ENCODE peak calls at places on chromosomes 2 and 18, in four cellular contexts. One of them, this sample, is unnamed.

GRCh38 chr2:96960956-96961350 is 25.4 kb downstream of the FAM178B start:
- DNase-seq in breast epithelium: no peak
- DNase-seq in IMR-90: no peak
- DNase-seq in brain microvascular endothelial cell: no peak
- DNase-seq in this sample: no peak

GRCh38 chr2:31528823-31529222 is 51.9 kb downstream of the SRD5A2 start:
- DNase-seq in breast epithelium: no peak
- DNase-seq in brain microvascular endothelial cell: no peak
- DNase-seq in IMR-90: no peak
- DNase-seq in this sample: no peak

GRCh38 chr2:3244486-3244885 is 133.1 kb downstream of the EIPR1 start:
- DNase-seq in brain microvascular endothelial cell: no peak
- DNase-seq in IMR-90: no peak
- DNase-seq in breast epithelium: no peak
- DNase-seq in this sample: no peak

GRCh38 chr2:215793747-215794595 is 219.4 kb downstream of the MREG start:
- DNase-seq in breast epithelium: no peak
- DNase-seq in brain microvascular endothelial cell: peak; percentile 97
- DNase-seq in IMR-90: peak; percentile 98
- DNase-seq in this sample: no peak

GRCh38 chr18:2348003-2348402 is 223.3 kb downstream of the METTL4 start:
- DNase-seq in IMR-90: no peak
- DNase-seq in breast epithelium: no peak
- DNase-seq in brain microvascular endothelial cell: no peak
- DNase-seq in this sample: no peak

GRCh38 chr2:134227666-134228065 is 26.2 kb upstream of the MGAT5 start:
- DNase-seq in breast epithelium: no peak
- DNase-seq in IMR-90: no peak
- DNase-seq in brain microvascular endothelial cell: no peak
- DNase-seq in this sample: no peak

GRCh38 chr2:121699421-121700328 is 37.0 kb downstream of the NIFK start:
- DNase-seq in brain microvascular endothelial cell: peak; percentile 85
- DNase-seq in breast epithelium: peak; percentile 37
- DNase-seq in IMR-90: peak; percentile 84
- DNase-seq in this sample: no peak

GRCh38 chr2:240569998-240570530 is 1.8 kb downstream of the RNPEPL1 start:
- DNase-seq in breast epithelium: no peak
- DNase-seq in brain microvascular endothelial cell: no peak
- DNase-seq in IMR-90: no peak
- DNase-seq in this sample: no peak

GRCh38 chr2:12931211-12931844 is 214.6 kb downstream of the TRIB2 start:
- DNase-seq in IMR-90: peak; percentile 63
- DNase-seq in breast epithelium: no peak
- DNase-seq in brain microvascular endothelial cell: no peak
- DNase-seq in this sample: no peak

GRCh38 chr2:201909961-201910361 is 103.6 kb downstream of the CDK15 start:
- DNase-seq in IMR-90: peak; percentile 80
- DNase-seq in brain microvascular endothelial cell: peak; percentile 57
- DNase-seq in breast epithelium: no peak
- DNase-seq in this sample: no peak

GRCh38 chr2:70983506-70984227 is 5.2 kb downstream of the ANKRD53 start:
- DNase-seq in breast epithelium: peak; percentile 7
- DNase-seq in brain microvascular endothelial cell: no peak
- DNase-seq in IMR-90: no peak
- DNase-seq in this sample: no peak

GRCh38 chr2:44135771-44136170 is 32.9 kb upstream of the PPM1B start:
- DNase-seq in breast epithelium: no peak
- DNase-seq in IMR-90: peak; percentile 75
- DNase-seq in brain microvascular endothelial cell: peak; percentile 54
- DNase-seq in this sample: no peak

GRCh38 chr2:200138386-200139184 is 167.9 kb upstream of the SPATS2L start:
- DNase-seq in breast epithelium: no peak
- DNase-seq in brain microvascular endothelial cell: peak; percentile 33
- DNase-seq in IMR-90: peak; percentile 59
- DNase-seq in this sample: no peak

GRCh38 chr2:200929334-200930249 is 33.9 kb downstream of the ORC2 start:
- DNase-seq in breast epithelium: no peak
- DNase-seq in brain microvascular endothelial cell: no peak
- DNase-seq in IMR-90: peak; percentile 54
- DNase-seq in this sample: no peak

GRCh38 chr2:240878341-240878936 is 9.8 kb downstream of the AGXT start:
- DNase-seq in breast epithelium: no peak
- DNase-seq in brain microvascular endothelial cell: no peak
- DNase-seq in IMR-90: no peak
- DNase-seq in this sample: no peak

GRCh38 chr2:126793885-126794613 is 104.6 kb upstream of the TEX51 start:
- DNase-seq in brain microvascular endothelial cell: no peak
- DNase-seq in breast epithelium: no peak
- DNase-seq in IMR-90: no peak
- DNase-seq in this sample: peak; percentile 14

GRCh38 chr2:64653174-64654062 is at the start of gene SERTAD2:
- DNase-seq in breast epithelium: peak; percentile 86
- DNase-seq in IMR-90: peak; percentile 84
- DNase-seq in brain microvascular endothelial cell: peak; percentile 72
- DNase-seq in this sample: peak; percentile 84

GRCh38 chr18:22737054-22737453 is 196.1 kb upstream of the RBBP8 start:
- DNase-seq in breast epithelium: no peak
- DNase-seq in brain microvascular endothelial cell: no peak
- DNase-seq in IMR-90: no peak
- DNase-seq in this sample: no peak

GRCh38 chr2:28142403-28142802 is 250.3 kb upstream of the FOSL2 start:
- DNase-seq in IMR-90: no peak
- DNase-seq in brain microvascular endothelial cell: no peak
- DNase-seq in breast epithelium: no peak
- DNase-seq in this sample: no peak

GRCh38 chr2:221276601-221277000 is 295.5 kb downstream of the EPHA4 start:
- DNase-seq in breast epithelium: no peak
- DNase-seq in IMR-90: no peak
- DNase-seq in brain microvascular endothelial cell: no peak
- DNase-seq in this sample: no peak

GRCh38 chr18:32911660-32912284 is 138.9 kb upstream of the KLHL14 start:
- DNase-seq in breast epithelium: no peak
- DNase-seq in IMR-90: peak; percentile 4
- DNase-seq in brain microvascular endothelial cell: no peak
- DNase-seq in this sample: no peak

GRCh38 chr2:178296394-178297090 is 102.2 kb downstream of the OSBPL6 start:
- DNase-seq in IMR-90: no peak
- DNase-seq in brain microvascular endothelial cell: no peak
- DNase-seq in breast epithelium: peak; percentile 23
- DNase-seq in this sample: no peak

GRCh38 chr2:36713300-36713699 is 16.8 kb downstream of the VIT start:
- DNase-seq in IMR-90: no peak
- DNase-seq in breast epithelium: no peak
- DNase-seq in brain microvascular endothelial cell: no peak
- DNase-seq in this sample: no peak

GRCh38 chr18:36736094-36736493 is 92.7 kb downstream of the TPGS2 start:
- DNase-seq in IMR-90: no peak
- DNase-seq in brain microvascular endothelial cell: no peak
- DNase-seq in breast epithelium: no peak
- DNase-seq in this sample: no peak

GRCh38 chr18:33928226-33928625 is 296.5 kb downstream of the NOL4 start:
- DNase-seq in IMR-90: peak; percentile 1
- DNase-seq in breast epithelium: no peak
- DNase-seq in brain microvascular endothelial cell: peak; percentile 49
- DNase-seq in this sample: no peak

GRCh38 chr2:183117226-183117625 is 7.0 kb upstream of the NUP35 start:
- DNase-seq in IMR-90: no peak
- DNase-seq in breast epithelium: no peak
- DNase-seq in brain microvascular endothelial cell: no peak
- DNase-seq in this sample: no peak

GRCh38 chr2:18976112-18976961 is 382.1 kb downstream of the OSR1 start:
- DNase-seq in IMR-90: peak; percentile 94
- DNase-seq in brain microvascular endothelial cell: peak; percentile 82
- DNase-seq in breast epithelium: no peak
- DNase-seq in this sample: no peak

GRCh38 chr2:56474412-56475158 is 290.8 kb downstream of the CCDC85A start:
- DNase-seq in IMR-90: no peak
- DNase-seq in brain microvascular endothelial cell: no peak
- DNase-seq in breast epithelium: no peak
- DNase-seq in this sample: no peak

GRCh38 chr2:96913398-96914202 is 43.7 kb upstream of the SEMA4C start:
- DNase-seq in breast epithelium: no peak
- DNase-seq in brain microvascular endothelial cell: no peak
- DNase-seq in IMR-90: no peak
- DNase-seq in this sample: no peak

GRCh38 chr18:67476585-67476984 is 39.9 kb downstream of the DSEL start:
- DNase-seq in breast epithelium: no peak
- DNase-seq in IMR-90: peak; percentile 27
- DNase-seq in brain microvascular endothelial cell: no peak
- DNase-seq in this sample: no peak

GRCh38 chr18:44590976-44591375 is 89.7 kb upstream of the SETBP1 start:
- DNase-seq in IMR-90: no peak
- DNase-seq in breast epithelium: no peak
- DNase-seq in brain microvascular endothelial cell: no peak
- DNase-seq in this sample: no peak

GRCh38 chr2:67159929-67160328 is 237.2 kb upstream of the ETAA1 start:
- DNase-seq in brain microvascular endothelial cell: no peak
- DNase-seq in breast epithelium: no peak
- DNase-seq in IMR-90: peak; percentile 81
- DNase-seq in this sample: no peak

GRCh38 chr18:23113576-23113975 is 21.7 kb upstream of the CABLES1 start:
- DNase-seq in IMR-90: no peak
- DNase-seq in breast epithelium: no peak
- DNase-seq in brain microvascular endothelial cell: no peak
- DNase-seq in this sample: no peak

GRCh38 chr2:54558188-54558975 is 102.3 kb downstream of the SPTBN1 start:
- DNase-seq in breast epithelium: peak; percentile 55
- DNase-seq in brain microvascular endothelial cell: peak; percentile 76
- DNase-seq in IMR-90: peak; percentile 64
- DNase-seq in this sample: peak; percentile 37
- TF ChIP-seq CTCF in breast epithelium: no peak
- TF ChIP-seq CTCF in brain microvascular endothelial cell: no peak
- TF ChIP-seq CTCF in IMR-90: no peak
- TF ChIP-seq CTCF in this sample: no peak

GRCh38 chr2:191215205-191215604 is 30.0 kb upstream of the MYO1B start:
- DNase-seq in IMR-90: no peak
- DNase-seq in brain microvascular endothelial cell: no peak
- DNase-seq in breast epithelium: no peak
- DNase-seq in this sample: no peak

GRCh38 chr2:191217580-191217979 is 27.6 kb upstream of the MYO1B start:
- DNase-seq in breast epithelium: no peak
- DNase-seq in IMR-90: peak; percentile 76
- DNase-seq in brain microvascular endothelial cell: peak; percentile 59
- DNase-seq in this sample: no peak

GRCh38 chr2:191220671-191221070 is 24.5 kb upstream of the MYO1B start:
- DNase-seq in IMR-90: no peak
- DNase-seq in breast epithelium: no peak
- DNase-seq in brain microvascular endothelial cell: no peak
- DNase-seq in this sample: no peak

GRCh38 chr2:191215666-191216065 is 29.5 kb upstream of the MYO1B start:
- DNase-seq in IMR-90: no peak
- DNase-seq in breast epithelium: no peak
- DNase-seq in brain microvascular endothelial cell: no peak
- DNase-seq in this sample: no peak

GRCh38 chr2:191218292-191218898 is 26.8 kb upstream of the MYO1B start:
- DNase-seq in brain microvascular endothelial cell: peak; percentile 85
- DNase-seq in IMR-90: peak; percentile 92
- DNase-seq in breast epithelium: no peak
- DNase-seq in this sample: peak; percentile 59
- TF ChIP-seq CTCF in brain microvascular endothelial cell: peak; percentile 82
- TF ChIP-seq CTCF in IMR-90: peak; percentile 82
- TF ChIP-seq CTCF in breast epithelium: no peak
- TF ChIP-seq CTCF in this sample: peak; percentile 68

DNA sequence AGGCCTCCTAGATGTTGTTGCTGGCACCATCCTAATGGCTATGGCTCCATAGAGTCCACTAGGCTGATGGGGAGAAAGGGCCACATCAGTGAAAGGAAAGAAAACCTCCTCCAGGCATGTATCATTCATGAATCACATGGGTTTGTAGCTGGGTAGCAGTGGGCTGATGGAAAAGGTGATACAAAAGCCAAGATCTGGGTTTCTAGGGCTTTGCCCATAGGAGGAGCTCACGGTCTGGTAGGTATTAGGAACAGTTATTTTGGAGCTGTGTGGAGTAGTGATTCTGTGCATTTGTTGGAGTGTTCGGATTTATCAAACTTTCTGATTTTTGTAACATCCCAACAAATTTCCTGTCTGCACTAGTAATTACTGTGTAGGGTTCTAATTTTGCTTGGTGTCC is 259.2 kb downstream of the SLC4A3 start:
- DNase-seq in breast epithelium: no peak
- DNase-seq in IMR-90: peak; percentile 22
- DNase-seq in brain microvascular endothelial cell: no peak
- DNase-seq in this sample: no peak
- TF ChIP-seq CTCF in breast epithelium: no peak
- TF ChIP-seq CTCF in IMR-90: peak; percentile 30
- TF ChIP-seq CTCF in brain microvascular endothelial cell: peak; percentile 25
- TF ChIP-seq CTCF in this sample: no peak

GRCh38 chr2:196219686-196220085 is 48.3 kb upstream of the STK17B start:
- DNase-seq in IMR-90: no peak
- DNase-seq in breast epithelium: no peak
- DNase-seq in brain microvascular endothelial cell: no peak
- DNase-seq in this sample: no peak

GRCh38 chr2:196217116-196217515 is 45.7 kb upstream of the STK17B start:
- DNase-seq in brain microvascular endothelial cell: no peak
- DNase-seq in breast epithelium: no peak
- DNase-seq in IMR-90: no peak
- DNase-seq in this sample: no peak

GRCh38 chr2:196218109-196218508 is 46.7 kb upstream of the STK17B start:
- DNase-seq in brain microvascular endothelial cell: no peak
- DNase-seq in IMR-90: no peak
- DNase-seq in breast epithelium: no peak
- DNase-seq in this sample: no peak

GRCh38 chr2:196224767-196225166 is 53.4 kb upstream of the STK17B start:
- DNase-seq in brain microvascular endothelial cell: no peak
- DNase-seq in breast epithelium: no peak
- DNase-seq in IMR-90: no peak
- DNase-seq in this sample: no peak

DNA sequence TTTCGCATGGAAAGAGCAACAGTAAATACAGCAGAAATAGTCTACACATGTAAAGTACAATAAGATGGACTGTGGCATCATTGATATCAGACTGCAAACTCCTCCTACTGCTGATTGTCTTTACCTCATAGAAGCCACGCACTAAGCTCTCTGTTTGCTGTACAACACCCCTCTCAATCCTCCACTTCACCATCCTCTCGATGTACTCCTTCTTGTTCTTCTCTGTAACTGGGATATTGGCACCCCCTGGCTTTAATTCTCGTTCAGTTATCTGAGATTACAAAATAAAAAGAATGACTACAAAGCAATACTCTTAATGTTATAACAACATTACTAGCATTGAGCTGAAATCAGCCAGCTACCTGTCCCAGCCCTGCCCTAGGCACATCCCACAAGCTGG is 49.3 kb upstream of the STK17B start:
- DNase-seq in brain microvascular endothelial cell: no peak
- DNase-seq in breast epithelium: no peak
- DNase-seq in IMR-90: no peak
- DNase-seq in this sample: no peak
- TF ChIP-seq CTCF in brain microvascular endothelial cell: no peak
- TF ChIP-seq CTCF in breast epithelium: no peak
- TF ChIP-seq CTCF in IMR-90: no peak
- TF ChIP-seq CTCF in this sample: no peak